ENCODE peak calls at places on chromosomes 12 and 14, in four cellular contexts. Z, C, L and Q are unnamed samples.
A peak's percentile ranks its signal among the peaks of the same experiment; 100 is the strongest.

GRCh38 chr14:69879175-69880047 is at the start of gene SMOC1:
- DNase-seq in Z (peak; percentile 45), C (no peak), L (no peak), Q (no peak)

GRCh38 chr12:11651785-11652184 is 2.3 kb downstream of the ETV6 start:
- DNase-seq in Z (no peak), C (no peak), L (no peak), Q (no peak)

GRCh38 chr12:55515696-55516095 is 23.5 kb downstream of the OR6C68 start:
- DNase-seq in Z (no peak), C (no peak), L (no peak), Q (no peak)

GRCh38 chr12:32702470-32702869 is 23.4 kb downstream of the DNM1L start:
- DNase-seq in Z (no peak), C (no peak), L (no peak), Q (no peak)

GRCh38 chr12:88111074-88111652 is 30.7 kb downstream of the CEP290 start:
- DNase-seq in Z (no peak), C (no peak), L (no peak), Q (no peak)

GRCh38 chr12:51593539-51593938 is 2.5 kb downstream of the SCN8A start:
- DNase-seq in Z (no peak), C (no peak), L (no peak), Q (no peak)

GRCh38 chr12:44582521-44582920 is 293.6 kb downstream of the NELL2 start:
- DNase-seq in Z (no peak), C (no peak), L (no peak), Q (no peak)

GRCh38 chr12:131466932-131467331 is 244.0 kb upstream of the SFSWAP start:
- DNase-seq in Z (no peak), C (no peak), L (no peak), Q (no peak)

GRCh38 chr14:64196668-64197411 is 97.3 kb downstream of the ESR2 start:
- DNase-seq in Z (no peak), C (peak; percentile 51), L (peak; percentile 68), Q (peak; percentile 12)

GRCh38 chr12:116145451-116145850 is 132.0 kb downstream of the MED13L start:
- DNase-seq in Z (no peak), C (no peak), L (no peak), Q (no peak)

GRCh38 chr12:19177754-19178153 is 48.2 kb downstream of the PLEKHA5 start:
- DNase-seq in Z (no peak), C (no peak), L (no peak), Q (no peak)

GRCh38 chr12:1234073-1234472 is 243.1 kb downstream of the ERC1 start:
- DNase-seq in Z (no peak), C (no peak), L (no peak), Q (no peak)

GRCh38 chr12:28027947-28028724 is 55.6 kb upstream of the PTHLH start:
- DNase-seq in Z (no peak), C (no peak), L (no peak), Q (no peak)

GRCh38 chr12:116969615-116970575 is 59.1 kb downstream of the FBXW8 start:
- DNase-seq in Z (no peak), C (peak; percentile 66), L (peak; percentile 60), Q (no peak)

GRCh38 chr12:70543444-70543843 is 93.8 kb downstream of the PTPRB start:
- DNase-seq in Z (no peak), C (no peak), L (no peak), Q (no peak)

GRCh38 chr14:61565836-61566536 is 129.3 kb upstream of the HIF1A start:
- DNase-seq in Z (no peak), C (no peak), L (no peak), Q (no peak)

GRCh38 chr14:72614365-72614764 is 279.5 kb downstream of the DPF3 start:
- DNase-seq in Z (no peak), C (no peak), L (peak; percentile 47), Q (no peak)

GRCh38 chr12:132259872-132260695 is 69.3 kb downstream of the GALNT9 start:
- DNase-seq in Z (no peak), C (no peak), L (no peak), Q (no peak)

GRCh38 chr12:66132408-66132807 is 1.9 kb upstream of the LLPH start:
- DNase-seq in Z (no peak), C (no peak), L (no peak), Q (no peak)

GRCh38 chr12:26658991-26659390 is 174.0 kb downstream of the ITPR2 start:
- DNase-seq in Z (no peak), C (no peak), L (no peak), Q (no peak)

GRCh38 chr14:95623195-95623594 is 63.0 kb upstream of the TCL1B start:
- DNase-seq in Z (no peak), C (no peak), L (no peak), Q (no peak)

GRCh38 chr14:77318006-77318553 is 2.6 kb downstream of the POMT2 start:
- DNase-seq in Z (no peak), C (no peak), L (no peak), Q (no peak)

GRCh38 chr12:14216405-14217294 is 148.8 kb upstream of the ATF7IP start:
- DNase-seq in Z (no peak), C (no peak), L (no peak), Q (no peak)
- TF ChIP-seq CTCF in Z (no peak), C (no peak), L (no peak), Q (no peak)

GRCh38 chr12:95882080-95882479 is 23.3 kb downstream of the SNRPF start:
- DNase-seq in Z (no peak), C (no peak), L (no peak), Q (no peak)
- H3K9me3 ChIP-seq in Z (no peaks in the 10 kb centered on the region), C (peaks cover 12% of the 10 kb centered on the region), L (no peaks in the 10 kb centered on the region), Q (no peaks in the 10 kb centered on the region)

GRCh38 chr14:20002319-20002718 is 356 bp downstream of the OR4Q2 start:
- DNase-seq in Z (no peak), C (no peak), L (no peak), Q (no peak)

DNA sequence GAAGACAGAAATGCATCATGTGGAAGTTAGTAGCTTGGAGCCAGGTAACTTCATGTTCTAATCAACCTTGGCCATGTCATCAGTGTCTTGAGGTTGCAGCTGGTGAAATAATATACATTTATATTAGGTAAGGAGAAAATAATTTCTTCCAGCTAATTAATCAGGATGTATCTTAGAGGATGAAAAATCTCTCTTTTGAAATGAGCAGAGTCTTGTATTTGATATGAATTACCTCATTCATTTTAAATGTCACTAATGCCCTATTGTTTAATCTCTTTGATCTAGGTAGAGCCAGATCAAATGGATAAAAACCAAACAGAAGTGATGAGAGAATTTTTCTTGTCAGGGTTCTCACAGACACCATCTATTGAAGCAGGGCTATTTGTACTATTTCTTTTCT is at the start of gene OR4Q2:
- DNase-seq in Z (no peak), C (no peak), L (no peak), Q (no peak)
- TF ChIP-seq CTCF in Z (no peak), C (no peak), L (no peak), Q (no peak)

GRCh38 chr14:98103705-98104104 is 1168.3 kb downstream of the BCL11B start:
- DNase-seq in Z (no peak), C (no peak), L (no peak), Q (no peak)
- H3K9me3 ChIP-seq in Z (no peaks in the 10 kb centered on the region), C (no peaks in the 10 kb centered on the region), L (no peaks in the 10 kb centered on the region), Q (no peaks in the 10 kb centered on the region)

GRCh38 chr14:73662439-73663056 is 17.8 kb downstream of the DNAL1 start:
- DNase-seq in Z (no peak), C (no peak), L (no peak), Q (no peak)
- TF ChIP-seq CTCF in Z (no peak), C (no peak), L (peak; percentile 20), Q (no peak)

DNA sequence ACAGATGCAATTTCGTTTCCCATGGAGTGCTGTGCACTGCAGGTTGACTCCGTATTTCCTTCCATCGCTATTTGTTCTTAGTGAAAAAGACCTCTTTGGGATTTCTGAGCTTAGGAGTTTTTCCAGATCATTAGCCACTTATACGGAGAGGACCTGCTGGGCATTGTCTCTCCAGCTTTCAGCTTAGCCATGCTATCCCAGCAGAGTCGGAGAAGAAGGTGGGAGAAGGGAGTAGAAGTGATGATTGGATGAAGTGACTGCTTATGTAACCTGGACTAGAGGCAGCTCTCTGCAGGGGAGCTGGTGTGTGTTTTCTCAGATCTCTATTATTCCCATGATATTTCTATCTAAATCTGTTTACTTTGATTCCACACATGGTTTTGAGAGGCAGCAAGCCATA is 737.6 kb downstream of the DIO2 start:
- DNase-seq in Z (no peak), C (no peak), L (no peak), Q (no peak)
- H3K9me3 ChIP-seq in Z (no peaks in the 10 kb centered on the region), C (no peaks in the 10 kb centered on the region), L (no peaks in the 10 kb centered on the region), Q (no peaks in the 10 kb centered on the region)

GRCh38 chr14:36521598-36522345 is 1.7 kb upstream of the NKX2-1 start:
- DNase-seq in Z (no peak), C (no peak), L (no peak), Q (no peak)

GRCh38 chr14:36519431-36520321 is at the start of gene NKX2-1:
- DNase-seq in Z (no peak), C (no peak), L (no peak), Q (no peak)

GRCh38 chr14:36518586-36519430 is 1.2 kb downstream of the NKX2-1 start:
- DNase-seq in Z (no peak), C (no peak), L (no peak), Q (no peak)

GRCh38 chr14:36522347-36522971 is 2.4 kb upstream of the NKX2-1 start:
- DNase-seq in Z (no peak), C (no peak), L (no peak), Q (no peak)

GRCh38 chr14:36520601-36521525 is 831 bp upstream of the NKX2-1 start:
- DNase-seq in Z (no peak), C (no peak), L (no peak), Q (no peak)
- TF ChIP-seq CTCF in Z (no peak), C (peak; percentile 29), L (peak; percentile 24), Q (no peak)